ENCODE peak calls at places on chromosomes 12 and 14, in six cellular contexts. One of them, this sample, is unnamed.

GRCh38 chr12:56222531-56222895 is 791 bp upstream of the RNF41 start:
- DNase-seq in hepatocyte: no peak
- DNase-seq in Peyer's patch: no peak
- DNase-seq in HCT116: no peak
- DNase-seq in cardiac muscle cell: no peak
- DNase-seq in fibroblast of lung: no peak
- DNase-seq in this sample: no peak

GRCh38 chr12:12592930-12593329 is 18.7 kb upstream of the CREBL2 start:
- DNase-seq in hepatocyte: peak; percentile 39
- DNase-seq in Peyer's patch: no peak
- DNase-seq in HCT116: no peak
- DNase-seq in cardiac muscle cell: no peak
- DNase-seq in fibroblast of lung: peak; percentile 71
- DNase-seq in this sample: no peak

GRCh38 chr14:51365241-51365940 is 125.3 kb downstream of the TMX1 start:
- DNase-seq in hepatocyte: no peak
- DNase-seq in Peyer's patch: no peak
- DNase-seq in HCT116: no peak
- DNase-seq in cardiac muscle cell: no peak
- DNase-seq in fibroblast of lung: no peak
- DNase-seq in this sample: no peak

GRCh38 chr12:128795530-128796361 is 28.0 kb downstream of the SLC15A4 start:
- DNase-seq in hepatocyte: no peak
- DNase-seq in Peyer's patch: peak; percentile 80
- DNase-seq in HCT116: no peak
- DNase-seq in cardiac muscle cell: no peak
- DNase-seq in fibroblast of lung: no peak
- DNase-seq in this sample: no peak

GRCh38 chr14:100155049-100155621 is 4.3 kb downstream of the DEGS2 start:
- DNase-seq in hepatocyte: peak; percentile 56
- DNase-seq in Peyer's patch: peak; percentile 76
- DNase-seq in HCT116: peak; percentile 33
- DNase-seq in cardiac muscle cell: peak; percentile 24
- DNase-seq in fibroblast of lung: no peak
- DNase-seq in this sample: no peak

GRCh38 chr14:86166541-86166940 is 636.6 kb downstream of the FLRT2 start:
- DNase-seq in hepatocyte: no peak
- DNase-seq in Peyer's patch: no peak
- DNase-seq in HCT116: no peak
- DNase-seq in cardiac muscle cell: no peak
- DNase-seq in fibroblast of lung: no peak
- DNase-seq in this sample: no peak

GRCh38 chr14:55160989-55161388 is 30.4 kb downstream of the DLGAP5 start:
- DNase-seq in hepatocyte: peak; percentile 38
- DNase-seq in Peyer's patch: no peak
- DNase-seq in HCT116: peak; percentile 6
- DNase-seq in cardiac muscle cell: no peak
- DNase-seq in fibroblast of lung: peak; percentile 42
- DNase-seq in this sample: no peak

GRCh38 chr14:100537701-100538565 is 49.3 kb downstream of the BEGAIN start:
- DNase-seq in hepatocyte: no peak
- DNase-seq in Peyer's patch: peak; percentile 45
- DNase-seq in HCT116: no peak
- DNase-seq in cardiac muscle cell: no peak
- DNase-seq in fibroblast of lung: no peak
- DNase-seq in this sample: no peak

GRCh38 chr12:39605501-39605900 is 14.1 kb downstream of the ABCD2 start:
- DNase-seq in hepatocyte: no peak
- DNase-seq in Peyer's patch: no peak
- DNase-seq in HCT116: peak; percentile 41
- DNase-seq in cardiac muscle cell: no peak
- DNase-seq in fibroblast of lung: peak; percentile 74
- DNase-seq in this sample: no peak

GRCh38 chr12:47686645-47687240 is 19.1 kb downstream of the RPAP3 start:
- DNase-seq in hepatocyte: peak; percentile 64
- DNase-seq in Peyer's patch: no peak
- DNase-seq in HCT116: peak; percentile 18
- DNase-seq in cardiac muscle cell: peak; percentile 57
- DNase-seq in fibroblast of lung: peak; percentile 45
- DNase-seq in this sample: peak; percentile 5

GRCh38 chr12:19474147-19474546 is 34.9 kb downstream of the AEBP2 start:
- DNase-seq in hepatocyte: no peak
- DNase-seq in Peyer's patch: no peak
- DNase-seq in HCT116: no peak
- DNase-seq in cardiac muscle cell: no peak
- DNase-seq in fibroblast of lung: no peak
- DNase-seq in this sample: no peak

GRCh38 chr12:34390846-34391700 is 368.8 kb downstream of the ALG10 start:
- DNase-seq in hepatocyte: no peak
- DNase-seq in Peyer's patch: peak; percentile 19
- DNase-seq in HCT116: no peak
- DNase-seq in cardiac muscle cell: no peak
- DNase-seq in fibroblast of lung: no peak
- DNase-seq in this sample: no peak

GRCh38 chr12:14960548-14961465 is 594 bp downstream of the ARHGDIB start:
- DNase-seq in hepatocyte: no peak
- DNase-seq in Peyer's patch: peak; percentile 72
- DNase-seq in HCT116: no peak
- DNase-seq in cardiac muscle cell: no peak
- DNase-seq in fibroblast of lung: peak; percentile 60
- DNase-seq in this sample: peak; percentile 7

GRCh38 chr14:49294736-49295135 is 291.4 kb downstream of the RPS29 start:
- DNase-seq in hepatocyte: no peak
- DNase-seq in Peyer's patch: no peak
- DNase-seq in HCT116: no peak
- DNase-seq in cardiac muscle cell: no peak
- DNase-seq in fibroblast of lung: no peak
- DNase-seq in this sample: no peak

GRCh38 chr12:115012861-115013667 is 329.1 kb upstream of the TBX3 start:
- DNase-seq in hepatocyte: peak; percentile 69
- DNase-seq in Peyer's patch: no peak
- DNase-seq in HCT116: no peak
- DNase-seq in cardiac muscle cell: peak; percentile 23
- DNase-seq in fibroblast of lung: no peak
- DNase-seq in this sample: no peak

GRCh38 chr12:101616027-101616494 is 21.3 kb downstream of the MYBPC1 start:
- DNase-seq in hepatocyte: peak; percentile 27
- DNase-seq in Peyer's patch: no peak
- DNase-seq in HCT116: no peak
- DNase-seq in cardiac muscle cell: no peak
- DNase-seq in fibroblast of lung: no peak
- DNase-seq in this sample: no peak

DNA sequence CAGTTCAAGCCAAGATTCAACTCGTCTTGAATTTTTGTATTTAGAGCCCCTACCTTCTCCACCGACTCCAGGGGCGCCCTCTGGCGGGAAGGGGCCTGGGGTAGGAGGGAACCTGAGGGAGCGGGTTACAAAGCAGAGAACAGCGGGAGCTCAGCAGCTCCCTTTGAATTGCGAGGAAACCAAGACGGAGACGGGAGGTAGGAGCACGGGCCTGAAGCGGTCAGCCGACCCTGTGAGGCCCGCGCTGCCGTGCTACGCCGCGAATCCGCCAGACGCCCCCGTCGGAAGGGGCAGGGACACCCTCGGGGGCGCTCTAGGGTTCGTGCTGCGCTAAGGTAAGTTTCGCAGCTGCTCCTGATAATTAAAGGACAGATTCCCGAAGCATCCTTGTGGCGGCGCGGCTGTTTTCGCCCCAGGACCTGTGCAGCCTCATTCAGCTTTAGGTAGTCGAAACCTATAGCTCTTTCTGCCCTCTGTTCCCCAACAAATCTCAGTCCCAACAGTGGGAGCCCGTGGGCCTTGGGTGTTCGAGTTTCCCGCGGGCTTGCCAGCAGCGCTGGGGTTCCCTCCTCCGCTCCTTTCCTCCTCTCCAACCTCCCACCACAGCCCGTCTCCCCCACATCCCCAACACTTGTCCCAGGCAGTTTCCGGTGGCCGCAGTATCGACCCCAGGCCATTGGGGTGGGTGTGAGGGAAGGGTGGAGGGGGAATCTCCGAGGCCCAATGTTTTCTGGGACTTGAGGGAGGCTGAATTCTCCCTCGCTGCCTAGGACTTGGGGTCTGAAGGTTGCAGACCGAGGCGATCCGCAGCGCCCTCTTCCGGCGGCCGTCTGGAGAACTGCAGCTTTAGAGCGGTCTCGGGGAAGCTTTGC is 5.1 kb upstream of the NKX2-1 start:
- DNase-seq in hepatocyte: peak; percentile 71
- DNase-seq in Peyer's patch: no peak
- DNase-seq in HCT116: peak; percentile 65
- DNase-seq in cardiac muscle cell: peak; percentile 85
- DNase-seq in fibroblast of lung: no peak
- DNase-seq in this sample: peak; percentile 41
- H3K4me3 ChIP-seq in hepatocyte: no peak overlapping the region
- H3K4me3 ChIP-seq in Peyer's patch: no peak overlapping the region
- H3K4me3 ChIP-seq in HCT116: peak overlapping the region; percentile 39
- H3K4me3 ChIP-seq in cardiac muscle cell: no peak overlapping the region
- H3K4me3 ChIP-seq in fibroblast of lung: no peak overlapping the region
- H3K4me3 ChIP-seq in this sample: no peak overlapping the region

GRCh38 chr14:69654109-69654508 is 42.7 kb downstream of the SUSD6 start:
- DNase-seq in hepatocyte: peak; percentile 50
- DNase-seq in Peyer's patch: peak; percentile 73
- DNase-seq in HCT116: no peak
- DNase-seq in cardiac muscle cell: no peak
- DNase-seq in fibroblast of lung: no peak
- DNase-seq in this sample: no peak

GRCh38 chr14:69660344-69661193 is 49.2 kb downstream of the SUSD6 start:
- DNase-seq in hepatocyte: no peak
- DNase-seq in Peyer's patch: no peak
- DNase-seq in HCT116: no peak
- DNase-seq in cardiac muscle cell: no peak
- DNase-seq in fibroblast of lung: no peak
- DNase-seq in this sample: no peak

GRCh38 chr14:69658664-69659261 is 47.4 kb downstream of the SUSD6 start:
- DNase-seq in hepatocyte: peak; percentile 65
- DNase-seq in Peyer's patch: peak; percentile 68
- DNase-seq in HCT116: no peak
- DNase-seq in cardiac muscle cell: no peak
- DNase-seq in fibroblast of lung: peak; percentile 85
- DNase-seq in this sample: no peak

GRCh38 chr14:69661194-69661537 is 49.8 kb downstream of the SUSD6 start:
- DNase-seq in hepatocyte: no peak
- DNase-seq in Peyer's patch: no peak
- DNase-seq in HCT116: no peak
- DNase-seq in cardiac muscle cell: no peak
- DNase-seq in fibroblast of lung: no peak
- DNase-seq in this sample: no peak

GRCh38 chr14:69657961-69658360 is 46.6 kb downstream of the SUSD6 start:
- DNase-seq in hepatocyte: peak; percentile 77
- DNase-seq in Peyer's patch: peak; percentile 68
- DNase-seq in HCT116: no peak
- DNase-seq in cardiac muscle cell: peak; percentile 34
- DNase-seq in fibroblast of lung: peak; percentile 78
- DNase-seq in this sample: peak; percentile 7
- H3K36me3 ChIP-seq in hepatocyte: no peaks in the 10 kb centered on the region
- H3K36me3 ChIP-seq in Peyer's patch: peaks cover 13% of the 10 kb centered on the region
- H3K36me3 ChIP-seq in HCT116: no peaks in the 10 kb centered on the region
- H3K36me3 ChIP-seq in cardiac muscle cell: no peaks in the 10 kb centered on the region
- H3K36me3 ChIP-seq in fibroblast of lung: peaks cover 2% of the 10 kb centered on the region
- H3K36me3 ChIP-seq in this sample: no peaks in the 10 kb centered on the region

GRCh38 chr12:132436791-132437251 is 53.1 kb upstream of the FBRSL1 start:
- DNase-seq in hepatocyte: no peak
- DNase-seq in Peyer's patch: no peak
- DNase-seq in HCT116: no peak
- DNase-seq in cardiac muscle cell: no peak
- DNase-seq in fibroblast of lung: no peak
- DNase-seq in this sample: no peak

GRCh38 chr12:132438139-132438700 is 51.7 kb upstream of the FBRSL1 start:
- DNase-seq in hepatocyte: no peak
- DNase-seq in Peyer's patch: no peak
- DNase-seq in HCT116: no peak
- DNase-seq in cardiac muscle cell: no peak
- DNase-seq in fibroblast of lung: no peak
- DNase-seq in this sample: no peak

GRCh38 chr12:132437252-132438138 is 52.5 kb upstream of the FBRSL1 start:
- DNase-seq in hepatocyte: no peak
- DNase-seq in Peyer's patch: no peak
- DNase-seq in HCT116: no peak
- DNase-seq in cardiac muscle cell: no peak
- DNase-seq in fibroblast of lung: no peak
- DNase-seq in this sample: no peak

GRCh38 chr12:132439333-132439904 is 50.5 kb upstream of the FBRSL1 start:
- DNase-seq in hepatocyte: no peak
- DNase-seq in Peyer's patch: no peak
- DNase-seq in HCT116: no peak
- DNase-seq in cardiac muscle cell: no peak
- DNase-seq in fibroblast of lung: no peak
- DNase-seq in this sample: no peak

GRCh38 chr12:132438726-132439125 is 51.2 kb upstream of the FBRSL1 start:
- DNase-seq in hepatocyte: no peak
- DNase-seq in Peyer's patch: no peak
- DNase-seq in HCT116: no peak
- DNase-seq in cardiac muscle cell: no peak
- DNase-seq in fibroblast of lung: no peak
- DNase-seq in this sample: no peak
- H3K27me3 ChIP-seq in hepatocyte: no peaks in the 10 kb centered on the region
- H3K27me3 ChIP-seq in Peyer's patch: no peaks in the 10 kb centered on the region
- H3K27me3 ChIP-seq in HCT116: no peaks in the 10 kb centered on the region
- H3K27me3 ChIP-seq in cardiac muscle cell: peaks cover 1% of the 10 kb centered on the region
- H3K27me3 ChIP-seq in fibroblast of lung: peaks cover 2% of the 10 kb centered on the region
- H3K27me3 ChIP-seq in this sample: peaks cover 11% of the 10 kb centered on the region

GRCh38 chr14:93050761-93051160 is 65.0 kb downstream of the ITPK1 start:
- DNase-seq in hepatocyte: no peak
- DNase-seq in Peyer's patch: peak; percentile 77
- DNase-seq in HCT116: no peak
- DNase-seq in cardiac muscle cell: no peak
- DNase-seq in fibroblast of lung: no peak
- DNase-seq in this sample: no peak

GRCh38 chr14:93049295-93049694 is 66.4 kb downstream of the ITPK1 start:
- DNase-seq in hepatocyte: peak; percentile 63
- DNase-seq in Peyer's patch: peak; percentile 86
- DNase-seq in HCT116: no peak
- DNase-seq in cardiac muscle cell: no peak
- DNase-seq in fibroblast of lung: no peak
- DNase-seq in this sample: no peak

GRCh38 chr14:93048843-93049242 is 66.9 kb downstream of the ITPK1 start:
- DNase-seq in hepatocyte: no peak
- DNase-seq in Peyer's patch: no peak
- DNase-seq in HCT116: no peak
- DNase-seq in cardiac muscle cell: no peak
- DNase-seq in fibroblast of lung: no peak
- DNase-seq in this sample: no peak

GRCh38 chr14:93051600-93052546 is 63.9 kb downstream of the ITPK1 start:
- DNase-seq in hepatocyte: no peak
- DNase-seq in Peyer's patch: no peak
- DNase-seq in HCT116: no peak
- DNase-seq in cardiac muscle cell: no peak
- DNase-seq in fibroblast of lung: no peak
- DNase-seq in this sample: no peak

DNA sequence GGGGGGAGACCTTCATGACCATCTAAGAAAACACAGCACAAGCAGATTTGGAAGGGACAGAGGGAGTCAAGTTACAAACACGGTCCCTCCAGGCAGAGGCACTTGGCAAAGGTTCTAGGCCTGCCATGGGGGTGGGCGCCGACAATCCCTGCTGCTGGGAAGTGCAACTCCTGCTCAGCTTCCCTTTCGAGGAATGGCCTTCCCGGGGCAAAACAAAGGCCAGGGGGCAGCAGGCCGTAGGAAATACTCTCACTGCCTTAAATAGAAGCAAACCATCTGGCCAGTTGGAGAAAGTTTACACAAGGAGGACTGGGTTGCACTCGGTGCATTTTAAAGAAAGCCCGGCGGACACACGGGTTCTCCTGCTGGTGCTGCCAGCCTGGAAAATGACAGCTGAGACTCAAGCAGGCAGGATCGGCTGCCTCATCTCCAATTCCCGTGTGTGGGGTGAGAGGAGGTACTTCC is 65.8 kb downstream of the ITPK1 start:
- DNase-seq in hepatocyte: no peak
- DNase-seq in Peyer's patch: no peak
- DNase-seq in HCT116: no peak
- DNase-seq in cardiac muscle cell: peak; percentile 42
- DNase-seq in fibroblast of lung: no peak
- DNase-seq in this sample: no peak
- H3K4me3 ChIP-seq in hepatocyte: no peak overlapping the region
- H3K4me3 ChIP-seq in Peyer's patch: peak overlapping the region; percentile 35
- H3K4me3 ChIP-seq in HCT116: no peak overlapping the region
- H3K4me3 ChIP-seq in cardiac muscle cell: no peak overlapping the region
- H3K4me3 ChIP-seq in fibroblast of lung: no peak overlapping the region
- H3K4me3 ChIP-seq in this sample: no peak overlapping the region

This sample was measured in MG63.